ENCODE peak calls at places on chromosomes 12 and 14, in seven cellular contexts. E, P, W, D, L, Q and Y are unnamed samples.

GRCh38 chr14:81534510-81535074 is 939 bp upstream of the SEL1L start:
- DNase-seq in D (no peak), Q (no peak), P (no peak), E (no peak), W (no peak), L (no peak), Y (no peak)

GRCh38 chr14:104973215-104974145 is 4.7 kb downstream of the AHNAK2 start:
- DNase-seq in D (no peak), P (peak; percentile 93), W (peak; percentile 90), Q (no peak), L (peak; percentile 98), E (peak; percentile 94), Y (peak; percentile 55)

GRCh38 chr12:65630555-65630954 is 193.7 kb upstream of the HMGA2 start:
- DNase-seq in D (no peak), E (no peak), W (no peak), L (no peak), Q (no peak), P (no peak), Y (no peak)

GRCh38 chr12:15978431-15978950 is 67.4 kb downstream of the DERA start:
- DNase-seq in D (no peak), E (peak; percentile 60), W (peak; percentile 77), P (peak; percentile 55), Q (no peak), L (peak; percentile 86), Y (no peak)

GRCh38 chr14:34214961-34215360 is 247.1 kb downstream of the SPTSSA start:
- DNase-seq in Q (no peak), L (no peak), D (no peak), P (no peak), W (no peak), E (no peak), Y (no peak)

GRCh38 chr14:32594766-32595165 is 265.7 kb downstream of the AKAP6 start:
- DNase-seq in D (no peak), E (peak; percentile 24), Q (no peak), P (peak; percentile 60), W (no peak), L (no peak), Y (no peak)

GRCh38 chr14:91883770-91884169 is 16.4 kb upstream of the TC2N start:
- DNase-seq in W (no peak), L (no peak), E (no peak), D (no peak), P (no peak), Q (no peak), Y (no peak)

GRCh38 chr12:89775336-89776005 is 66.8 kb upstream of the ATP2B1 start:
- DNase-seq in E (peak; percentile 71), P (peak; percentile 11), W (no peak), D (no peak), L (peak; percentile 95), Q (no peak), Y (no peak)

GRCh38 chr12:116490481-116490880 is 68.7 kb upstream of the MAP1LC3B2 start:
- DNase-seq in Q (no peak), L (no peak), E (peak; percentile 65), P (peak; percentile 22), D (no peak), W (no peak), Y (no peak)

GRCh38 chr12:52819731-52820510 is 6.0 kb upstream of the KRT4 start:
- DNase-seq in D (peak; percentile 37), L (peak; percentile 20), Q (no peak), P (no peak), E (no peak), W (no peak), Y (no peak)

GRCh38 chr12:48423200-48423599 is 49.2 kb upstream of the ANP32D start:
- DNase-seq in E (no peak), Q (no peak), L (peak; percentile 34), P (no peak), D (no peak), W (no peak), Y (no peak)

GRCh38 chr12:48424644-48425043 is 47.7 kb upstream of the ANP32D start:
- DNase-seq in E (no peak), L (no peak), W (no peak), Q (no peak), D (no peak), P (no peak), Y (no peak)

GRCh38 chr12:48422060-48422459 is 50.3 kb upstream of the ANP32D start:
- DNase-seq in W (no peak), L (peak; percentile 9), Q (no peak), D (no peak), E (no peak), P (no peak), Y (no peak)

GRCh38 chr12:48419409-48419935 is 52.9 kb upstream of the ANP32D start:
- DNase-seq in W (peak; percentile 47), P (no peak), D (no peak), L (no peak), E (no peak), Q (no peak), Y (no peak)

GRCh38 chr12:48420031-48420775 is 52.2 kb upstream of the ANP32D start:
- DNase-seq in P (no peak), L (no peak), W (peak; percentile 63), D (no peak), Q (no peak), E (no peak), Y (no peak)
- H2BK5ac ChIP-seq in P (no peak overlapping the region), L (no peak overlapping the region), W (no peak overlapping the region), D (no peak overlapping the region), Q (no peak overlapping the region), E (no peak overlapping the region), Y (no peak overlapping the region)

DNA sequence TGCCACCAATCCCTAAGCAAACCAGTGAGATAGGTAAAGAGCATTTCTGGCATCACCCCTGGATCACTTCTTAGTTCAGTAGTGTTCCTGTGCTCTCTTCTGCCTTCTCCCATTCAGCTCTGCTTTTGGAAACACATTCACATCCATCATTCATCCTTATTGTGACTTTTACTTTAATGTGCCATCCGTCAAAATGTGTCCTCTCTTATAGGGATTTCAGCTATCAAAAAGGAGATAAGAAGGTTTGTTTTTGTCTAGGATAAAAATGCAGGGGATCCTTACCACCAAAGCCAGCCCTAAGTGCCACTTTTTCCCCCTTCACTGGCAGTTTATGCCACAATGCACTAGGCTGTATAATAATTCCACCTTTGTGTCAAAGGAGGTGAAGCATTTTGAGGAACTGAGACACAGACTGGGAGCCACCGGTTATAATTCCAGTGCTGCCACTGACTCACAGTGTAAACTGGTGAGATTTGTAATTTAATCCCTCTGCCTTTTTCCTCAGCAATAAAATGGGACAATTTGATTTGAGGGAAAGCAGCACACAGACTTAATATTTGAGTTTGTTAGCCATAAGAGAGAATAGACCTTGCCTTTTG is 158.6 kb downstream of the PAX9 start:
- DNase-seq in W (no peak), Q (no peak), E (no peak), D (no peak), P (no peak), L (no peak), Y (no peak)
- H2AK5ac ChIP-seq in W (peak overlapping the region; percentile 18), Q (no peak overlapping the region), E (no peak overlapping the region), D (no peak overlapping the region), P (no peak overlapping the region), L (no peak overlapping the region), Y (no peak overlapping the region)

GRCh38 chr14:63766616-63767015 is 38.8 kb upstream of the SGPP1 start:
- DNase-seq in D (peak; percentile 11), E (no peak), W (no peak), P (no peak), L (no peak), Q (no peak), Y (no peak)
- H2BK5ac ChIP-seq in D (no peak overlapping the region), E (no peak overlapping the region), W (no peak overlapping the region), P (no peak overlapping the region), L (no peak overlapping the region), Q (no peak overlapping the region), Y (no peak overlapping the region)

GRCh38 chr12:95518976-95519375 is 32.3 kb downstream of the USP44 start:
- DNase-seq in P (no peak), E (no peak), L (no peak), Q (no peak), W (no peak), D (no peak), Y (no peak)
- H2AK5ac ChIP-seq in P (no peak overlapping the region), E (no peak overlapping the region), L (no peak overlapping the region), Q (no peak overlapping the region), W (no peak overlapping the region), D (no peak overlapping the region), Y (no peak overlapping the region)

GRCh38 chr14:89219056-89219455 is 198.0 kb downstream of the FOXN3 start:
- DNase-seq in P (no peak), E (no peak), Q (no peak), L (no peak), W (no peak), D (no peak), Y (no peak)
- H2BK5ac ChIP-seq in P (no peak overlapping the region), E (no peak overlapping the region), Q (no peak overlapping the region), L (no peak overlapping the region), W (no peak overlapping the region), D (no peak overlapping the region), Y (no peak overlapping the region)

GRCh38 chr14:76870146-76870545 is 43.9 kb downstream of the LRRC74A start:
- DNase-seq in W (peak; percentile 74), L (peak; percentile 13), Q (no peak), P (peak; percentile 20), D (peak; percentile 15), E (no peak), Y (peak; percentile 66)
- H2AK5ac ChIP-seq in W (no peak overlapping the region), L (no peak overlapping the region), Q (no peak overlapping the region), P (no peak overlapping the region), D (no peak overlapping the region), E (no peak overlapping the region), Y (no peak overlapping the region)

DNA sequence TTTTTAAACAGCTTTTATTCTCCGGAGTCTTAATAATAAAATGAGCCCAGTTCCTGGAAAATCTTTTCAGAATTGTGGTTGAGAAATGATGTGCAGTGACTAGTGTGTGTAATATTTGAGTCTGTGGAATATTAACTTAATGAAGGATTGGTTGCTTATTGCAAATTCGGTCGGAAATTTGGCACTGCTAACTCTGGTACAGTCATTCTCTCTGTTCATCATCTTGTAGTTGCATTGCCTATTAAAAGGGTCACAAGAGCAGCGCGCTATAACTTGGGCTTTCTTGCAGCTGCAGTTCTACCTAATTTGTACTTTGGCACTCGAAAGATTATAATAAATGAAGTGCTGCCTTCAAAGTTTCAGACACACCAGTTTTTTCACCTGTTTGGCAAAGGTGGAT is 146.0 kb downstream of the FLRT2 start:
- DNase-seq in E (no peak), D (no peak), W (no peak), P (no peak), L (no peak), Q (no peak), Y (no peak)
- H2BK5ac ChIP-seq in E (no peak overlapping the region), D (no peak overlapping the region), W (no peak overlapping the region), P (no peak overlapping the region), L (no peak overlapping the region), Q (no peak overlapping the region), Y (no peak overlapping the region)

GRCh38 chr14:58298880-58299664 is 717 bp downstream of the ARID4A start:
- DNase-seq in W (peak; percentile 35), L (peak; percentile 32), P (no peak), Q (peak; percentile 67), D (peak; percentile 41), E (no peak), Y (peak; percentile 41)

GRCh38 chr14:58297762-58298476 is 436 bp upstream of the ARID4A start:
- DNase-seq in W (peak; percentile 100), P (peak; percentile 100), D (peak; percentile 100), E (peak; percentile 100), Q (peak; percentile 94), L (peak; percentile 99), Y (peak; percentile 99)

GRCh38 chr14:58297412-58297761 is 968 bp upstream of the ARID4A start:
- DNase-seq in P (peak; percentile 85), L (peak; percentile 75), Q (no peak), W (no peak), D (no peak), E (no peak), Y (no peak)

GRCh38 chr14:58299665-58300202 is 1.4 kb downstream of the ARID4A start:
- DNase-seq in P (peak; percentile 26), L (peak; percentile 33), D (no peak), Q (no peak), W (peak; percentile 44), E (no peak), Y (no peak)

GRCh38 chr14:58298477-58298879 is at the start of gene ARID4A:
- DNase-seq in D (no peak), W (no peak), P (no peak), Q (peak; percentile 81), L (peak; percentile 34), E (no peak), Y (no peak)
- H2AK5ac ChIP-seq in D (peak within 1 kb of the TSS; percentile 70), W (no peak within 1 kb of the TSS), P (no peak within 1 kb of the TSS), Q (no peak within 1 kb of the TSS), L (peak within 1 kb of the TSS; percentile 76), E (peak within 1 kb of the TSS; percentile 97), Y (no peak within 1 kb of the TSS)